ENCODE peak calls at places on chromosomes 4 and X, in four cellular contexts. B is NCI-H1092, O is LoVo, X is pancreas. V is an unnamed sample.

GRCh38 chr4:8188743-8189550 is 10.1 kb upstream of the SH3TC1 start:
- DNase-seq in B (peak), O (no peak), X (peak), V (no peak)

GRCh38 chr4:32645653-32646052 is 1925.5 kb downstream of the PCDH7 start:
- DNase-seq in B (no peak), O (no peak), X (no peak), V (no peak)

GRCh38 chrX:148024425-148025148 is 43.5 kb downstream of the FMR1NB start:
- DNase-seq in B (no peak), O (no peak), X (no peak), V (no peak)

GRCh38 chr4:30828290-30828926 is 108.2 kb downstream of the PCDH7 start:
- DNase-seq in B (no peak), O (no peak), X (no peak), V (no peak)

GRCh38 chr4:148238797-148239196 is 203.4 kb downstream of the NR3C2 start:
- DNase-seq in B (no peak), O (no peak), X (no peak), V (no peak)

GRCh38 chr4:125313497-125313896 is 1.3 kb upstream of the FAT4 start:
- DNase-seq in B (peak), O (peak), X (no peak), V (peak)

GRCh38 chr4:138279286-138279685 is 37.1 kb upstream of the SLC7A11 start:
- DNase-seq in B (no peak), O (no peak), X (no peak), V (no peak)

GRCh38 chr4:60744767-60745166 is 455.4 kb upstream of the ADGRL3 start:
- DNase-seq in B (no peak), O (no peak), X (no peak), V (no peak)

GRCh38 chr4:37967749-37968148 is 7.6 kb downstream of the PTTG2 start:
- DNase-seq in B (no peak), O (no peak), X (no peak), V (no peak)

GRCh38 chr4:132383571-132384199 is 765.4 kb upstream of the PCDH10 start:
- DNase-seq in B (no peak), O (no peak), X (no peak), V (no peak)

GRCh38 chr4:157221895-157222763 is 1.6 kb downstream of the GRIA2 start:
- DNase-seq in B (peak), O (no peak), X (peak), V (peak)

GRCh38 chr4:2245787-2246275 is 3.9 kb upstream of the HAUS3 start:
- DNase-seq in B (no peak), O (no peak), X (no peak), V (no peak)

GRCh38 chr4:149765630-149766029 is 50.0 kb downstream of the IQCM start:
- DNase-seq in B (no peak), O (no peak), X (no peak), V (no peak)

V was measured in hippocampal formation.